ENCODE peak calls at places on chromosome 7, in seven cellular contexts. W is posterior vena cava; J is GM04504; U is H4; O is chondrocyte; M is GM06990; L is activated T-cell treated with anti-CD3 and anti-CD28 coated beads, Interleukin-2, amount 50 U/mL, for 1 hour. K is an unnamed sample.

GRCh38 chr7:37352974-37353948 is 95.4 kb downstream of the ELMO1 start:
- DNase-seq in W (no peak), J (no peak), U (peak), O (no peak), M (peak), L (peak), K (peak)

GRCh38 chr7:116420003-116420402 is 79.5 kb upstream of the CAV2 start:
- DNase-seq in W (no peak), J (no peak), U (no peak), O (no peak), M (no peak), L (no peak), K (no peak)

GRCh38 chr7:55574062-55574717 is 1.9 kb upstream of the VOPP1 start:
- DNase-seq in W (no peak), J (no peak), U (peak), O (no peak), M (no peak), L (no peak), K (no peak)

GRCh38 chr7:138661236-138661635 is 39.9 kb downstream of the SVOPL start:
- DNase-seq in W (no peak), J (no peak), U (no peak), O (no peak), M (no peak), L (no peak), K (no peak)

GRCh38 chr7:30403477-30403876 is 75.1 kb downstream of the NOD1 start:
- DNase-seq in W (no peak), J (no peak), U (no peak), O (no peak), M (no peak), L (no peak), K (no peak)

GRCh38 chr7:51034531-51035264 is 252.0 kb upstream of the GRB10 start:
- DNase-seq in W (no peak), J (no peak), U (peak), O (no peak), M (no peak), L (no peak), K (no peak)

GRCh38 chr7:5222861-5223411 is 32.9 kb downstream of the WIPI2 start:
- DNase-seq in W (peak), J (no peak), U (no peak), O (peak), M (no peak), L (no peak), K (peak)

GRCh38 chr7:86928308-86928707 is 131.1 kb downstream of the ELAPOR2 start:
- DNase-seq in W (no peak), J (no peak), U (no peak), O (no peak), M (no peak), L (no peak), K (no peak)

GRCh38 chr7:150986099-150986512 is 4.7 kb upstream of the NOS3 start:
- DNase-seq in W (no peak), J (peak), U (no peak), O (no peak), M (no peak), L (peak), K (no peak)

GRCh38 chr7:20172736-20173334 is 44.3 kb downstream of the MACC1 start:
- DNase-seq in W (peak), J (peak), U (peak), O (no peak), M (no peak), L (no peak), K (no peak)

GRCh38 chr7:94620703-94621118 is 35.2 kb downstream of the SGCE start:
- DNase-seq in W (peak), J (peak), U (peak), O (peak), M (peak), L (peak), K (peak)

GRCh38 chr7:96870934-96871333 is 134.4 kb upstream of the DLX6 start:
- DNase-seq in W (no peak), J (no peak), U (no peak), O (no peak), M (no peak), L (no peak), K (no peak)

GRCh38 chr7:105336009-105336408 is 52.7 kb downstream of the SRPK2 start:
- DNase-seq in W (no peak), J (no peak), U (no peak), O (no peak), M (no peak), L (no peak), K (no peak)

GRCh38 chr7:20350518-20350951 is 19.8 kb downstream of the ITGB8 start:
- DNase-seq in W (no peak), J (no peak), U (no peak), O (no peak), M (no peak), L (no peak), K (no peak)

GRCh38 chr7:80642871-80643270 is 4.4 kb downstream of the CD36 start:
- DNase-seq in W (no peak), J (no peak), U (no peak), O (no peak), M (no peak), L (no peak), K (no peak)

GRCh38 chr7:40805361-40805760 is 670.6 kb downstream of the SUGCT start:
- DNase-seq in W (no peak), J (no peak), U (no peak), O (no peak), M (no peak), L (no peak), K (no peak)

GRCh38 chr7:28813238-28813962 is 144.7 kb downstream of the TRIL start:
- DNase-seq in W (no peak), J (no peak), U (no peak), O (no peak), M (no peak), L (no peak), K (no peak)

GRCh38 chr7:87506243-87507180 is 31.0 kb upstream of the ABCB4 start:
- DNase-seq in W (no peak), J (no peak), U (peak), O (no peak), M (no peak), L (no peak), K (no peak)